ENCODE peak calls at places on chromosomes 4 and X, in seven cellular contexts. K, G, S, W, U, T and Q are unnamed samples.

GRCh38 chrX:4380710-4381109 is 667.3 kb upstream of the PRKX start:
- DNase-seq in T (no peak), U (no peak), G (no peak), S (no peak), W (no peak), K (no peak), Q (no peak)

GRCh38 chr4:84325625-84326024 is 173.5 kb downstream of the NKX6-1 start:
- DNase-seq in G (no peak), U (no peak), K (no peak), T (no peak), S (no peak), W (no peak), Q (no peak)

GRCh38 chrX:94831364-94831763 is 1157.4 kb downstream of the FAM133A start:
- DNase-seq in S (peak; percentile 11), G (no peak), T (no peak), W (no peak), K (no peak), U (no peak), Q (no peak)

GRCh38 chr4:87058272-87059073 is 123.7 kb downstream of the AFF1 start:
- DNase-seq in K (no peak), G (peak; percentile 28), S (peak; percentile 50), W (no peak), U (no peak), T (no peak), Q (no peak)

GRCh38 chr4:26150948-26151347 is 169.9 kb upstream of the RBPJ start:
- DNase-seq in G (no peak), U (no peak), W (peak; percentile 40), T (no peak), S (no peak), K (no peak), Q (no peak)

GRCh38 chrX:71859637-71860036 is 51.0 kb upstream of the NHSL2 start:
- DNase-seq in W (peak; percentile 17), S (peak; percentile 49), U (no peak), T (no peak), K (peak; percentile 13), G (peak; percentile 28), Q (peak; percentile 3)

GRCh38 chr4:121875663-121876062 is 5.4 kb upstream of the BBS7 start:
- DNase-seq in G (no peak), K (no peak), W (no peak), T (no peak), U (no peak), S (no peak), Q (no peak)

GRCh38 chr4:53147711-53148110 is 218.2 kb downstream of the SCFD2 start:
- DNase-seq in U (no peak), W (no peak), S (no peak), T (no peak), G (no peak), K (no peak), Q (peak; percentile 30)

GRCh38 chr4:74005528-74005927 is 7.1 kb upstream of the CXCL5 start:
- DNase-seq in T (no peak), G (no peak), K (no peak), W (no peak), S (no peak), U (no peak), Q (no peak)

GRCh38 chr4:153072661-153073060 is 131.6 kb upstream of the TRIM2 start:
- DNase-seq in T (no peak), K (no peak), G (no peak), U (no peak), S (no peak), W (no peak), Q (no peak)

DNA sequence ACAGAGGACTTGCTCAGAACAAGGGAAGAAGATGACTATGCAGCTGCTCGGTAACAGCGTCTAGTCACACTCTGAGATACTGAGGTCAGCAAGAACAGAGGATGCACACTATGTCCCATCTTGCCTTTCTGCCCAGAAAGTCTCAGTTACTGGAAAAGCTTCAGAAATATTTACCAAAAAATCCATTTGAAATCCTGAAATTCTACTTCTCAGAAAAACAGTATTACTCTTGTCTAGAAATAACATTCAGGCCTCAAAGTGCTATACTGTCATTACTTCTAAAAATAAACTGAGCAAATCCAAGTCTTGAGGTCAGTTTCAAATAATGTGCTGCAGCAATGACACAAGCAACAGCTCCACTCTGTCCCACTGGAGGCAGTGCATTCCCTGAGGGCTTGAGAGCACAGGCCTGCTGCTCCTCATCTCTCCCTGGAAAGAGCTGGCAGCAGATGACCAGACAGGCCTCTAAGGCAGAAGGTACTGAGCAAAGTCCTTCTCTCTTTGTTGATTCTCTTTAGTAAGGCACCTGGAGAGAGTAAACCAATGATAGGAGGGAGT is 76.9 kb downstream of the CAMK2D start:
- DNase-seq in G (no peak), U (no peak), K (peak; percentile 67), S (peak; percentile 70), W (peak; percentile 81), T (peak; percentile 51), Q (no peak)
- TF ChIP-seq CTCF in G (no peak), U (peak; percentile 58), K (peak; percentile 44), S (peak; percentile 57), W (peak; percentile 65), T (peak; percentile 37), Q (peak; percentile 29)

DNA sequence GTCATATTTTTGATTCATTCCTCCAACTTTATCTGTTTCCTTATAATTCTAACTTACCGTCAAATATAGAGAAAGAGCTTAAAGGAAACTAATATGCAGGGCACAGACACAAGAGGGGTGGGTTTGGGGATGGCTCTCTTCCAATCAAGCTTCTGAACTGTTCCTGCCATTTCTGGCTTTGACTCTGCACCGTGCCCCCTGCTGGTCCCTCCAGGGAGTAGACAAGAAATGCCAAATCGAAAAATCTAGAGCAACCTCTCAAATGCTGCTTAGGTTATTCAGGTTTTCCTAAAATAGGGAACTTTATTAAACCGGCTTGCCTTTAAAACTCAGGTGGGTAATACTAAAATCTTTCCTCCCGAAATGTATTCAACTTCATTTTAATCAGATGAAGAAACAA is 39.8 kb upstream of the VCX3A start:
- DNase-seq in T (no peak), S (no peak), K (no peak), G (peak; percentile 3), U (no peak), W (no peak), Q (no peak)
- TF ChIP-seq CTCF in T (no peak), S (no peak), K (no peak), G (peak; percentile 24), U (no peak), W (no peak), Q (no peak)

DNA sequence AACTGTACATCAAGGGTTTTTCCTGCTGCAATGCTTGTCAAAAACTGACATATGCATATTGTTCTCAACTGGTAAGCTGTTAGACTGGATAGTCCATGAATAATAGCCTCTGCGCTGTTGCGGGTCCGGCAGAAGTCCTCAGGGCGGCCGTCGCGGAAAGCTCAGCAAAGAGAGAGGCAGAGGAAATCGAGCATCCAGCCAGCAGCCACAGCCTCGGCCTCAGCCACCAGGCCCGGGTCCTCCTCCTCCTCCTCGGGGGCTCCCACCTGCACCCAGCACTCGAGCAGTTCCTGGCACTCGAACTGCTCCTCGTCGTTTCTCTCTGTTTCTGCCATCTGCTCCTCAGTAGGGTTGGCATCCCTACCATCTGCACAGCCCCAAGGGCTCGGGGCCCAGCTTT is 53.7 kb downstream of the UPRT start:
- DNase-seq in U (no peak), G (no peak), K (no peak), W (no peak), T (no peak), S (no peak), Q (no peak)
- TF ChIP-seq CTCF in U (no peak), G (no peak), K (no peak), W (no peak), T (no peak), S (no peak), Q (no peak)

DNA sequence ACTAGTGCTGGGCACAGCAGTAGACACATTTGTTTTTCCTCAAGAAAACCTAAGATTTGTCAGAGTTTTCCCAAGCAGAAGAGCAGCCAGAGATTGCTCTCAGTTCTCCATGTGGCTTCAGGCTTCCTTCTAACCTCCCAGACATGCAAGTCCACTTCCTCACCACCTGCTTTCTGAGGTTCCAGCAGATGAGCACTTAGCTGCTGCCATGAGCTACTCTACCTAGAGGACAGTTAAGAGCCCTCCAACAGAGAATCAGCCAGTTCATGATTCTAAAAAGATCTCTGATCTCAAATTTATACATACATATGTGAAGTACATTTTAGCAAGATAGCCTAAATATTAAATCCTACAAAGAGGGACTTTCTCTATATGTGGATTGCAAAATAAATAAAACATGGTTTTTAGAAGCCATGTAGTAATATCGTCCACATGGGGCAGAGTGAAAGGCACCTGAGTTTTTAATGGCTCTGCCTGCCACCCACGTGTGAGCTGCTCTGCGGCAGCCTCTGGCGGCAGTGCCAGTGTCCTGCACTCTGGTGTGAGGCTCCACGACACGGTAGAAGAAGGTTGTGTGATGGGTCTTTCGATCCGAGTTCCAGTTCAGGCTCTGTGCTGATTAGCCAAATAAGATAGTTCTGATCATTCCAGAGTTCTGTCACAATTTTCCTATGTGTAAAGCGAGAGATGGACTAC is 10.3 kb downstream of the CYP4V2 start:
- DNase-seq in T (no peak), K (peak; percentile 48), G (peak; percentile 46), W (peak; percentile 41), S (peak; percentile 53), U (no peak), Q (no peak)
- TF ChIP-seq CTCF in T (peak; percentile 63), K (peak; percentile 64), G (peak; percentile 40), W (peak; percentile 75), S (peak; percentile 75), U (peak; percentile 43), Q (peak; percentile 39)

GRCh38 chr4:72857216-72857615 is 212.3 kb downstream of the COX18 start:
- DNase-seq in K (no peak), G (no peak), S (no peak), W (no peak), T (no peak), U (no peak), Q (no peak)
- TF ChIP-seq CTCF in K (no peak), G (no peak), S (no peak), W (no peak), T (no peak), U (no peak), Q (no peak)